ENCODE peak calls at places on chromosomes 7 and 10, in eight cellular contexts. Z is Peyer's patch, R is chondrocyte, P is H1, O is colonic mucosa, I is fibroblast of the aortic adventitia, G is body of pancreas, U is tibial nerve. T is an unnamed sample.

GRCh38 chr10:78436223-78436575 is 402.5 kb downstream of the RPS24 start:
- DNase-seq in Z (no peak), P (no peak), O (no peak), U (no peak), I (no peak), R (no peak), G (no peak), T (no peak)

GRCh38 chr7:79312022-79312421 is 141.4 kb downstream of the MAGI2 start:
- DNase-seq in P (no peak), R (no peak), Z (no peak), G (no peak), U (no peak), O (no peak), I (no peak), T (no peak)

GRCh38 chr10:71657604-71658348 is 61.8 kb downstream of the C10orf105 start:
- DNase-seq in P (peak), G (no peak), R (no peak), U (no peak), O (no peak), I (no peak), Z (no peak), T (no peak)

GRCh38 chr7:158289761-158290523 is 297.7 kb downstream of the PTPRN2 start:
- DNase-seq in Z (no peak), O (no peak), U (no peak), R (no peak), I (no peak), P (no peak), G (no peak), T (no peak)

GRCh38 chr7:25995893-25996529 is 156.0 kb upstream of the NFE2L3 start:
- DNase-seq in O (no peak), G (peak), U (no peak), Z (no peak), I (no peak), P (no peak), R (no peak), T (no peak)

GRCh38 chr7:69630292-69630691 is 32.0 kb downstream of the AUTS2 start:
- DNase-seq in G (no peak), R (no peak), Z (no peak), O (no peak), I (peak), U (no peak), P (no peak), T (no peak)

GRCh38 chr10:62437696-62438095 is 63.5 kb downstream of the ZNF365 start:
- DNase-seq in G (peak), U (no peak), P (no peak), Z (no peak), R (no peak), I (peak), O (peak), T (no peak)

GRCh38 chr10:88395677-88396076 is 187.4 kb downstream of the RNLS start:
- DNase-seq in I (no peak), U (no peak), P (no peak), Z (no peak), R (no peak), G (no peak), O (no peak), T (no peak)

GRCh38 chr10:74799840-74800239 is 26.6 kb upstream of the KAT6B start:
- DNase-seq in P (no peak), U (no peak), G (no peak), O (no peak), I (peak), R (no peak), Z (no peak), T (no peak)

GRCh38 chr10:113132651-113133088 is 182.6 kb downstream of the TCF7L2 start:
- DNase-seq in Z (no peak), U (no peak), R (no peak), P (no peak), O (no peak), G (peak), I (peak), T (no peak)

GRCh38 chr7:22357311-22358175 is 589 bp upstream of the RAPGEF5 start:
- DNase-seq in I (peak), G (peak), O (peak), R (no peak), Z (peak), P (no peak), U (no peak), T (no peak)

GRCh38 chr7:27124096-27124978 is 6.2 kb downstream of the HOXA4 start:
- DNase-seq in Z (peak), I (peak), R (no peak), G (no peak), U (no peak), P (no peak), O (peak), T (no peak)

GRCh38 chr7:141013345-141013715 is 1.4 kb downstream of the MRPS33 start:
- DNase-seq in P (no peak), O (no peak), I (no peak), G (no peak), U (no peak), R (no peak), Z (no peak), T (no peak)

GRCh38 chr10:62072901-62073300 is 171.4 kb downstream of the ARID5B start:
- DNase-seq in U (no peak), O (no peak), Z (no peak), G (no peak), R (no peak), P (no peak), I (no peak), T (no peak)

GRCh38 chr10:12193193-12193592 is 2.5 kb downstream of the NUDT5 start:
- DNase-seq in Z (no peak), O (no peak), R (no peak), U (no peak), I (peak), P (no peak), G (no peak), T (no peak)

GRCh38 chr10:92737484-92737883 is 47.7 kb downstream of the HHEX start:
- DNase-seq in Z (no peak), O (no peak), P (no peak), G (no peak), R (no peak), U (no peak), I (no peak), T (no peak)

GRCh38 chr7:31710171-31710570 is 23.2 kb downstream of the PPP1R17 start:
- DNase-seq in Z (no peak), O (no peak), R (no peak), P (peak), G (no peak), U (no peak), I (no peak), T (no peak)

GRCh38 chr7:48285365-48285764 is 114.1 kb downstream of the ABCA13 start:
- DNase-seq in I (peak), P (no peak), O (no peak), R (no peak), Z (no peak), G (no peak), U (no peak), T (no peak)

GRCh38 chr7:96649981-96650380 is 59.7 kb downstream of the SEM1 start:
- DNase-seq in Z (no peak), R (no peak), G (no peak), P (no peak), I (peak), U (no peak), O (no peak), T (no peak)

DNA sequence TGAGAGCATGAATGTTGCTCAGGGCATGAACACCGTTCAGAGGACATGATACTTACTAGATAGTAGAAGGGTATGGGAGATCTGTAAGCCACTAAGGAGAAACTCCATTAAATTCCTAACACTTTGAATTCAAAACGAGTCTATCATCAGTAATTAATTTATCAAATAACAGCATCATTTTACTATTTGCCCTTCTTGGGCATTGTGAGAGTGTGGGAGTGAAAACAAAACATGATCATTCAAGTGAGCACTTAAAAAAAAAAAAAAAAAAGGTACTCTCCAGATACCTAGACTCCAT is 20.5 kb upstream of the ASB15 start:
- DNase-seq in G (no peak), U (no peak), Z (no peak), I (no peak), O (no peak), R (no peak), P (no peak), T (no peak)
- TF ChIP-seq CTCF in G (no peak), U (no peak), Z (no peak), I (no peak), O (peak), R (no peak), P (no peak), T (no peak)

GRCh38 chr10:102118867-102119266 is 1.3 kb downstream of the LDB1 start:
- DNase-seq in I (peak), Z (peak), G (peak), O (peak), R (no peak), P (no peak), U (peak), T (no peak)

GRCh38 chr10:102121739-102122372 is 1.7 kb upstream of the LDB1 start:
- DNase-seq in Z (no peak), P (no peak), R (no peak), G (no peak), U (no peak), I (peak), O (no peak), T (no peak)

GRCh38 chr10:102120987-102121738 is 995 bp upstream of the LDB1 start:
- DNase-seq in R (no peak), O (peak), Z (peak), U (peak), P (peak), G (no peak), I (peak), T (no peak)

GRCh38 chr10:102119417-102120141 is 589 bp downstream of the LDB1 start:
- DNase-seq in O (peak), R (no peak), P (no peak), I (peak), G (peak), Z (peak), U (peak), T (peak)

DNA sequence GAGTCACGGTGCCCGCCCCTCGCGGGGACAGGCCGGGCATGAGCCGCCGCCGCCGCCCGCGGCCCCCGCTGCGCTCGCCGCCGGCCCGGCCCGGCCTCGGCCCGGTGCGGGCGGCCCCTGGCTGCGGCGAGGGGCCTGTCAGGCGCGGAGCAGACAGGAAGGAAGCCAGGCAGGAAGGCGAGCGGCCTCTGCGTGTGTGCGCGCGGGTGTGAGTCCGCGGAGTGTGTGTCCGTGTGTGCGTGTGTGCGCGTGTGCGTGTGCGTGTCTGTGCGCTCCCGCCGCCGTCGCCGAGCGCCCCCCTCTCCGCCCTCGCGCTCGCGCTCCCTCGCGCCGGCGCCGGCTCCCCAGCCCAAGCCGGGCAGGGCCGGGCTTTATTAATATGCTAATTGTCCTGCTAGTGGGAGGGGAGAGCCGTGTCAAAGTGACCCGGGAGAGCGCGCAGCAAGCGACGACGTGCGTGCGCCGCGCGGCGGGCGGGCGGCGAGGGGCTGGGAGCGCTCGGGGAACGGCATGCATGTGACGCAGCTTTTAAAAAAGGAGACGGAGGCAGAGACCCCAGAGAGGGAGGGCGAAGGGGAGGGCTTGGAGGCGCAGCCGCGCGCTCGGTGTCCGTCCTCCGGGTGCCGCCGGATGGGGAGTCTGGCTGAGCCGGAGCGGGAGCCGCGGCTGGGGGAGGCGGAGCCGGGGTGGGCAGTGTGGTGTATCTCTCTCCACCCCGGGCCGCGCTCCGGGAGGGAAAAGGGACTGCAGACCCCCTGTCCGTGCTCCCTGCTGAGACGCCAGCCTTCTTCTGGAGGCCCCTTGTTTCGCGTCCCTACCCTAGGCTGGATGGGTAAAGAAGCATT is at the start of gene LDB1:
- DNase-seq in O (peak), R (no peak), P (no peak), U (peak), G (peak), I (peak), Z (peak), T (peak)
- TF ChIP-seq CTCF in O (no peak), R (peak), P (no peak), U (no peak), G (peak), I (peak), Z (peak), T (no peak)

GRCh38 chr10:91295346-91295745 is 74.9 kb downstream of the PCGF5 start:
- DNase-seq in I (no peak), P (no peak), Z (no peak), O (no peak), U (no peak), G (no peak), R (no peak), T (no peak)

GRCh38 chr10:91298224-91298862 is 77.9 kb downstream of the PCGF5 start:
- DNase-seq in P (peak), Z (peak), I (peak), R (no peak), U (peak), G (peak), O (peak), T (peak)

GRCh38 chr10:91294134-91294906 is 73.9 kb downstream of the PCGF5 start:
- DNase-seq in P (no peak), I (no peak), Z (no peak), R (no peak), O (no peak), G (no peak), U (no peak), T (no peak)

GRCh38 chr10:91300011-91300575 is 79.6 kb downstream of the PCGF5 start:
- DNase-seq in P (no peak), U (no peak), R (no peak), I (no peak), G (no peak), Z (no peak), O (no peak), T (no peak)

GRCh38 chr10:91296471-91296870 is 76.0 kb downstream of the PCGF5 start:
- DNase-seq in U (no peak), O (no peak), I (peak), Z (no peak), P (no peak), G (no peak), R (no peak), T (no peak)
- TF ChIP-seq CTCF in U (no peak), O (no peak), I (peak), Z (peak), P (peak), G (no peak), R (peak), T (no peak)

GRCh38 chr10:103238506-103239252 is 7.0 kb upstream of the RPEL1 start:
- DNase-seq in Z (peak), U (no peak), P (peak), O (peak), G (peak), R (no peak), I (peak), T (no peak)
- TF ChIP-seq CTCF in Z (peak), U (no peak), P (peak), O (no peak), G (no peak), R (peak), I (peak), T (no peak)

GRCh38 chr7:92763636-92764423 is 72.5 kb downstream of the CDK6 start:
- DNase-seq in G (no peak), U (no peak), I (peak), Z (no peak), O (peak), P (peak), R (no peak), T (no peak)
- TF ChIP-seq CTCF in G (no peak), U (no peak), I (no peak), Z (no peak), O (no peak), P (no peak), R (peak), T (no peak)

GRCh38 chr7:80732635-80733034 is 94.2 kb downstream of the CD36 start:
- DNase-seq in R (no peak), O (no peak), G (no peak), I (no peak), U (no peak), Z (no peak), P (no peak), T (no peak)
- TF ChIP-seq CTCF in R (peak), O (no peak), G (no peak), I (no peak), U (no peak), Z (no peak), P (peak), T (no peak)